ENCODE peak calls at places on chromosomes 16 and 17, in five cellular contexts. P, H, M, X and S are unnamed samples.

GRCh38 chr17:15900871-15901270 is 44.1 kb upstream of the ADORA2B start:
- DNase-seq in P (no peak), X (no peak), M (no peak), H (no peak), S (no peak)

GRCh38 chr17:17379197-17379991 is 76.2 kb downstream of the NT5M start:
- DNase-seq in M (no peak), H (no peak), P (no peak), X (no peak), S (peak; percentile 32)

GRCh38 chr17:37518816-37519215 is 29.1 kb downstream of the DUSP14 start:
- DNase-seq in X (no peak), P (no peak), H (no peak), M (no peak), S (no peak)

GRCh38 chr17:80824549-80825470 is 166.8 kb upstream of the CHMP6 start:
- DNase-seq in M (no peak), H (no peak), P (no peak), X (peak; percentile 40), S (no peak)

GRCh38 chr16:57383276-57384247 is 11.3 kb downstream of the CX3CL1 start:
- DNase-seq in H (no peak), X (no peak), P (no peak), M (no peak), S (no peak)

GRCh38 chr17:77142689-77143088 is 1.9 kb downstream of the SEC14L1 start:
- DNase-seq in X (peak; percentile 8), P (peak; percentile 3), H (no peak), M (no peak), S (no peak)

GRCh38 chr17:47732399-47733046 is 513 bp upstream of the TBX21 start:
- DNase-seq in M (no peak), P (no peak), X (peak; percentile 39), H (no peak), S (no peak)

GRCh38 chr17:68327823-68328557 is 36.7 kb downstream of the ARSG start:
- DNase-seq in H (no peak), X (no peak), P (no peak), M (no peak), S (no peak)

GRCh38 chr17:70668276-70668937 is 499.1 kb downstream of the KCNJ2 start:
- DNase-seq in X (no peak), M (no peak), P (no peak), H (no peak), S (no peak)

GRCh38 chr16:12763517-12763916 is 40.2 kb downstream of the CPPED1 start:
- DNase-seq in P (no peak), M (no peak), H (no peak), X (no peak), S (no peak)

GRCh38 chr16:85632709-85633437 is 19.8 kb downstream of the GSE1 start:
- DNase-seq in H (no peak), P (no peak), X (no peak), M (no peak), S (no peak)

GRCh38 chr17:28750178-28751047 is 6.6 kb downstream of the TRAF4 start:
- DNase-seq in M (no peak), X (peak; percentile 96), P (peak; percentile 93), H (peak; percentile 83), S (peak; percentile 96)
- H3K4me3 ChIP-seq in M (no peak overlapping the region), X (no peak overlapping the region), P (no peak overlapping the region), H (no peak overlapping the region), S (no peak overlapping the region)

DNA sequence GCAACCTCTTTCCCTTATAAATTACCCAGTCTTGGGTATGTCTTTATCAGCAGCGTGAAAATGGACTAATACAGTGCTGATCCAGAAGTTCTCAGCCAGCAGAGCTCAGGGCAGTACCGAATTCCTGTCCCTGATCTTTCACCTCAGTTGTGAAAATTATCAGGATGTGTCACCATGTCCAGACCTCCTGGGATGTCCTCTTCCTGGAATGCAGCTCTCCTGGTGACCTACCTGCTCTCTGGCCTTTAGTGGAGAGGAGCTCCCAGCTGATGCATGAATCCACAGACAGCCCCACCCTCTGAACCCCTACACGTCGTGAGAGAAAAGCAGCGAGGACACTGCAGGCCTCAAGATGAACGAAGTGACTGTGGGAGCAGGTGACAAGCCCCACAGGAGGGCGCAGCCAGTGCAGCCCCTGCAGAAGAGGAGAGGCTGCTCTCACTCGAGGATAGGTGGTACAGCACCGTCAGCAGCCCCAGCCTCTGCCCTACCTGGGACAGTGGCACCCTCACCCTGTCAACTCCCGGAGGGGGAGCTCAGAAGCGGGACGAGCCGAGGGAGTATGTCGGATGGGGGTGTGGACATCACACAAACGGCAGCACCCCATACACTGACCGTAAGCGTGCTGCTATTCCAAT is 22.0 kb upstream of the C16orf95 start:
- DNase-seq in H (no peak), X (no peak), M (no peak), P (no peak), S (no peak)
- H3K36me3 ChIP-seq in H (peaks cover 41% of the 10 kb centered on the region), X (peaks cover 57% of the 10 kb centered on the region), M (peaks cover 1% of the 10 kb centered on the region), P (no peaks in the 10 kb centered on the region), S (peaks cover 34% of the 10 kb centered on the region)

GRCh38 chr16:17134586-17134985 is 336.2 kb downstream of the XYLT1 start:
- DNase-seq in H (no peak), M (no peak), P (no peak), X (no peak), S (no peak)

GRCh38 chr16:17130733-17131132 is 340.0 kb downstream of the XYLT1 start:
- DNase-seq in H (no peak), P (no peak), X (no peak), M (no peak), S (no peak)

GRCh38 chr16:17131351-17131750 is 339.4 kb downstream of the XYLT1 start:
- DNase-seq in M (no peak), H (no peak), P (no peak), X (no peak), S (no peak)

GRCh38 chr16:17135439-17135838 is 335.3 kb downstream of the XYLT1 start:
- DNase-seq in H (no peak), M (no peak), X (no peak), P (no peak), S (no peak)

GRCh38 chr16:17133851-17134250 is 336.9 kb downstream of the XYLT1 start:
- DNase-seq in X (no peak), M (no peak), P (no peak), H (no peak), S (no peak)
- H3K4me3 ChIP-seq in X (no peak overlapping the region), M (no peak overlapping the region), P (no peak overlapping the region), H (no peak overlapping the region), S (no peak overlapping the region)

DNA sequence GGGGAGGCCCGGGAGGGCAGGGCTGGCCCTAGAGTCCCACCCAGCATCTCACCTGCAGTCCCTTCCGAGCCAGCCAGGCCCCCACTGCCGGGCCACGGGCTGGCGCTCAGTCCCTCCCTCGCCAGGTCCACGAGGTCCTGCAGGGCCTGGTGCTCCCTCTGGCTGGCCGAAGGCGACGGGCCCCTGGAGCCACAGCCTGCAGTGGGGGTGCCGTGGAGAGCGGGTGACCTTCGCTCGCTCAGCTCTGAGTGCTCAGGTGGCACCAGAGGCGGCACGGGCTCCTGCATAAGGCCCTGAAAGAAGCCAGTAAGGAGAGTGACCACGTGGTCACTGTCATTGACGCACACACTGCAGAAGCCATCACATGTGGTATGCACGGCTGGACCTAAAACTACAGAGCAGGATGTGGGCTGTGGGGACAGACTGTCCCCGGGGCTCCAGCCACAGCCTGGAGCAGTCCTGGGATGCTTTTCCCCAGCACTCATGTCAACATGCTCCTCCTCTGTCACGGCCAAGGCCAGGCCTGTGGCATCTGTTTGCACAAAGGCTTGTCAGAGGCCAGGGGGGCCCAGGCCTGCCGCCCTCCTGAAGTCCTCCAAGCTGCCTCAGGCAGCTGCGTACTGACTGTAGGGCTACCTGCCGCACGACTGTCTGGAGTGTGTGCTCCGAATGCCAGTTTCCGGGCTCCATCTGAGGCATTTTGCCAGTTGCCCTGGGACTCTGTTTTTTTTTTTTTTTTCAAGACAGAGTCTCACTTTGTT is 15.1 kb downstream of the SLX4 start:
- DNase-seq in H (no peak), M (no peak), X (no peak), P (no peak), S (no peak)
- H3K36me3 ChIP-seq in H (peaks cover 7% of the 10 kb centered on the region), M (no peaks in the 10 kb centered on the region), X (peaks cover 6% of the 10 kb centered on the region), P (no peaks in the 10 kb centered on the region), S (peaks cover 23% of the 10 kb centered on the region)

GRCh38 chr17:19705771-19706770 is 10.3 kb downstream of the SLC47A2 start:
- DNase-seq in M (no peak), P (no peak), H (no peak), X (no peak), S (no peak)

GRCh38 chr17:19703106-19703775 is 13.1 kb downstream of the SLC47A2 start:
- DNase-seq in X (no peak), P (no peak), M (no peak), H (no peak), S (no peak)

GRCh38 chr17:19703776-19704371 is 12.5 kb downstream of the SLC47A2 start:
- DNase-seq in P (no peak), X (no peak), M (no peak), H (no peak), S (no peak)

GRCh38 chr17:19706791-19707727 is 9.3 kb downstream of the SLC47A2 start:
- DNase-seq in M (no peak), P (no peak), H (no peak), X (no peak), S (peak; percentile 66)

GRCh38 chr17:19705201-19705600 is 11.2 kb downstream of the SLC47A2 start:
- DNase-seq in M (no peak), H (no peak), P (no peak), X (no peak), S (no peak)
- H3K4me3 ChIP-seq in M (no peak overlapping the region), H (no peak overlapping the region), P (no peak overlapping the region), X (no peak overlapping the region), S (no peak overlapping the region)